ENCODE peak calls at places on chromosomes 3 and 15, in ten cellular contexts. F is adipocyte; T is stromal cell of bone marrow; M is fibroblast of the conjunctiva; Z is AG04449; D is AG04450; L is CD4-positive, alpha-beta T cell; S is EL; X is NB4; U is fibroblast of pulmonary artery. G is an unnamed sample.

GRCh38 chr15:99631256-99631655 is 65.5 kb downstream of the MEF2A start:
- DNase-seq in M (no peak), L (no peak), D (no peak), F (no peak), T (no peak), X (peak; percentile 74), S (no peak), U (no peak), Z (no peak), G (peak; percentile 34)

GRCh38 chr3:151316267-151316991 is at the start of gene GPR87:
- DNase-seq in S (peak; percentile 41), T (no peak), M (no peak), U (no peak), F (no peak), Z (no peak), D (no peak), X (no peak), L (no peak), G (no peak)

GRCh38 chr3:46416134-46417119 is 9.4 kb downstream of the CCRL2 start:
- DNase-seq in T (no peak), M (no peak), S (no peak), L (no peak), Z (no peak), D (no peak), U (no peak), X (peak; percentile 66), F (no peak), G (no peak)

GRCh38 chr3:105982207-105982606 is 113.4 kb upstream of the CBLB start:
- DNase-seq in D (no peak), Z (no peak), X (no peak), U (no peak), L (no peak), F (no peak), T (no peak), M (no peak), S (no peak), G (no peak)

GRCh38 chr3:39384665-39385000 is 1.5 kb downstream of the SLC25A38 start:
- DNase-seq in Z (no peak), D (no peak), U (no peak), X (no peak), S (no peak), M (no peak), T (no peak), F (no peak), L (no peak), G (no peak)

GRCh38 chr3:65854606-65855304 is 184.0 kb downstream of the MAGI1 start:
- DNase-seq in F (no peak), U (no peak), X (no peak), L (no peak), M (no peak), S (peak; percentile 50), Z (no peak), D (no peak), T (no peak), G (no peak)

GRCh38 chr15:76431936-76432335 is 95.4 kb downstream of the ISL2 start:
- DNase-seq in T (no peak), U (no peak), L (no peak), Z (peak; percentile 9), M (no peak), F (peak; percentile 5), S (peak; percentile 69), D (no peak), X (no peak), G (no peak)

GRCh38 chr3:13714251-13714916 is 165.5 kb downstream of the FBLN2 start:
- DNase-seq in S (no peak), X (no peak), Z (no peak), F (no peak), D (no peak), T (no peak), L (no peak), M (no peak), U (no peak), G (no peak)

GRCh38 chr3:188421151-188421821 is 267.3 kb downstream of the LPP start:
- DNase-seq in F (peak; percentile 94), L (no peak), Z (peak; percentile 86), S (peak; percentile 86), T (peak; percentile 83), D (peak; percentile 63), M (peak; percentile 83), U (peak; percentile 80), X (no peak), G (no peak)

GRCh38 chr3:29384640-29385039 is 103.8 kb downstream of the RBMS3 start:
- DNase-seq in U (peak; percentile 80), X (no peak), M (peak; percentile 13), Z (peak; percentile 89), T (peak; percentile 71), F (peak; percentile 90), L (no peak), S (peak; percentile 90), D (no peak), G (no peak)

GRCh38 chr3:72690646-72691045 is 157.6 kb downstream of the SHQ1 start:
- DNase-seq in S (no peak), T (no peak), U (no peak), L (no peak), Z (no peak), M (no peak), F (peak; percentile 55), D (no peak), X (no peak), G (no peak)

GRCh38 chr15:100048736-100049135 is 293.0 kb downstream of the ADAMTS17 start:
- DNase-seq in L (no peak), D (no peak), T (no peak), S (no peak), Z (no peak), X (no peak), U (no peak), F (no peak), M (no peak), G (no peak)